ENCODE peak calls at places on chromosomes 5 and 9, in six cellular contexts. One of them, this sample, is unnamed.

GRCh38 chr5:2669259-2669658 is 82.2 kb downstream of the IRX2 start:
- DNase-seq in mesenchymal stem cell: no peak
- DNase-seq in neuronal stem cell: no peak
- DNase-seq in trophoblast cell: no peak
- DNase-seq in IMR-90: no peak
- DNase-seq in H1: no peak
- DNase-seq in this sample: no peak

GRCh38 chr5:141883184-141883947 is 5.2 kb upstream of the PCDH1 start:
- DNase-seq in mesenchymal stem cell: peak
- DNase-seq in neuronal stem cell: peak
- DNase-seq in H1: peak
- DNase-seq in trophoblast cell: no peak
- DNase-seq in IMR-90: peak
- DNase-seq in this sample: peak

GRCh38 chr5:84290161-84290560 is 94.5 kb downstream of the EDIL3 start:
- DNase-seq in neuronal stem cell: no peak
- DNase-seq in IMR-90: no peak
- DNase-seq in trophoblast cell: no peak
- DNase-seq in H1: no peak
- DNase-seq in mesenchymal stem cell: peak
- DNase-seq in this sample: no peak

GRCh38 chr9:112496074-112496722 is 9.6 kb downstream of the KIAA1958 start:
- DNase-seq in IMR-90: peak
- DNase-seq in H1: no peak
- DNase-seq in mesenchymal stem cell: peak
- DNase-seq in neuronal stem cell: no peak
- DNase-seq in trophoblast cell: no peak
- DNase-seq in this sample: no peak

GRCh38 chr5:172336264-172336663 is 52.7 kb upstream of the UBTD2 start:
- DNase-seq in IMR-90: no peak
- DNase-seq in neuronal stem cell: no peak
- DNase-seq in H1: no peak
- DNase-seq in mesenchymal stem cell: no peak
- DNase-seq in trophoblast cell: no peak
- DNase-seq in this sample: no peak

GRCh38 chr5:1793966-1794895 is 5.4 kb downstream of the MRPL36 start:
- DNase-seq in trophoblast cell: no peak
- DNase-seq in IMR-90: peak
- DNase-seq in mesenchymal stem cell: peak
- DNase-seq in H1: no peak
- DNase-seq in neuronal stem cell: no peak
- DNase-seq in this sample: no peak

GRCh38 chr5:143601917-143602333 is 198.4 kb upstream of the NR3C1 start:
- DNase-seq in mesenchymal stem cell: no peak
- DNase-seq in IMR-90: no peak
- DNase-seq in trophoblast cell: no peak
- DNase-seq in H1: no peak
- DNase-seq in neuronal stem cell: no peak
- DNase-seq in this sample: no peak

GRCh38 chr9:101028346-101029299 is at the start of gene PLPPR1:
- DNase-seq in neuronal stem cell: peak
- DNase-seq in mesenchymal stem cell: peak
- DNase-seq in H1: peak
- DNase-seq in IMR-90: peak
- DNase-seq in trophoblast cell: peak
- DNase-seq in this sample: peak

GRCh38 chr9:34898846-34899245 is 59.2 kb upstream of the PHF24 start:
- DNase-seq in neuronal stem cell: no peak
- DNase-seq in IMR-90: no peak
- DNase-seq in H1: no peak
- DNase-seq in mesenchymal stem cell: no peak
- DNase-seq in trophoblast cell: no peak
- DNase-seq in this sample: no peak

GRCh38 chr9:132006657-132007370 is 72.9 kb downstream of the MED27 start:
- DNase-seq in neuronal stem cell: no peak
- DNase-seq in trophoblast cell: no peak
- DNase-seq in H1: no peak
- DNase-seq in IMR-90: peak
- DNase-seq in mesenchymal stem cell: peak
- DNase-seq in this sample: peak

GRCh38 chr5:61658592-61659008 is 326.5 kb downstream of the ZSWIM6 start:
- DNase-seq in H1: peak
- DNase-seq in trophoblast cell: peak
- DNase-seq in IMR-90: peak
- DNase-seq in mesenchymal stem cell: peak
- DNase-seq in neuronal stem cell: peak
- DNase-seq in this sample: peak
- H3K4me3 ChIP-seq in H1: peak
- H3K4me3 ChIP-seq in trophoblast cell: no peak
- H3K4me3 ChIP-seq in IMR-90: no peak
- H3K4me3 ChIP-seq in mesenchymal stem cell: no peak
- H3K4me3 ChIP-seq in neuronal stem cell: no peak
- H3K4me3 ChIP-seq in this sample: no peak

DNA sequence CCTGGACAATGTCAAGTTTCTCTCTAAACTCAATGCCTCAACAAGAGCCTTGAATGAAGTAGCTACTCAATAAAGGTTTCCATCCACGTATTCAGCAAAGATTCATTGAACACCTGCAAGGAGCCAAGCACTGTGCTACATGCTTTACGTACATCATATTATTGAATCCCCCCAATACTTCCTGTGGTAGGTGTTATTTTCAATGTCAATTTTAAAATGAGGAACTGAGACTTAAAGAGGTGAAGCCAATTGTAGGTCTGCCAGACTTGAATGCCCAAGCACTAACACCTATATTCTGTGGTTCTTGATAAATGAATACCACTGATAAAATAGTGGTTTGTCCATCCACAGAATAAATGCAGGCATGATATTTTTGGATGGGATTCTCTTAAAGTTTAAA is 162.3 kb downstream of the DRD1 start:
- DNase-seq in IMR-90: no peak
- DNase-seq in H1: no peak
- DNase-seq in trophoblast cell: no peak
- DNase-seq in mesenchymal stem cell: no peak
- DNase-seq in neuronal stem cell: no peak
- DNase-seq in this sample: no peak
- H3K4me2 ChIP-seq in IMR-90: no peak
- H3K4me2 ChIP-seq in H1: no peak
- H3K4me2 ChIP-seq in trophoblast cell: no peak
- H3K4me2 ChIP-seq in mesenchymal stem cell: no peak
- H3K4me2 ChIP-seq in neuronal stem cell: no peak
- H3K4me2 ChIP-seq in this sample: no peak

GRCh38 chr9:126763130-126763764 is 41.6 kb upstream of the ZBTB43 start:
- DNase-seq in IMR-90: no peak
- DNase-seq in neuronal stem cell: no peak
- DNase-seq in trophoblast cell: no peak
- DNase-seq in H1: no peak
- DNase-seq in mesenchymal stem cell: no peak
- DNase-seq in this sample: peak
- H3K18ac ChIP-seq in IMR-90: no peak
- H3K18ac ChIP-seq in neuronal stem cell: no peak
- H3K18ac ChIP-seq in trophoblast cell: no peak
- H3K18ac ChIP-seq in H1: no peak
- H3K18ac ChIP-seq in mesenchymal stem cell: no peak
- H3K18ac ChIP-seq in this sample: no peak

DNA sequence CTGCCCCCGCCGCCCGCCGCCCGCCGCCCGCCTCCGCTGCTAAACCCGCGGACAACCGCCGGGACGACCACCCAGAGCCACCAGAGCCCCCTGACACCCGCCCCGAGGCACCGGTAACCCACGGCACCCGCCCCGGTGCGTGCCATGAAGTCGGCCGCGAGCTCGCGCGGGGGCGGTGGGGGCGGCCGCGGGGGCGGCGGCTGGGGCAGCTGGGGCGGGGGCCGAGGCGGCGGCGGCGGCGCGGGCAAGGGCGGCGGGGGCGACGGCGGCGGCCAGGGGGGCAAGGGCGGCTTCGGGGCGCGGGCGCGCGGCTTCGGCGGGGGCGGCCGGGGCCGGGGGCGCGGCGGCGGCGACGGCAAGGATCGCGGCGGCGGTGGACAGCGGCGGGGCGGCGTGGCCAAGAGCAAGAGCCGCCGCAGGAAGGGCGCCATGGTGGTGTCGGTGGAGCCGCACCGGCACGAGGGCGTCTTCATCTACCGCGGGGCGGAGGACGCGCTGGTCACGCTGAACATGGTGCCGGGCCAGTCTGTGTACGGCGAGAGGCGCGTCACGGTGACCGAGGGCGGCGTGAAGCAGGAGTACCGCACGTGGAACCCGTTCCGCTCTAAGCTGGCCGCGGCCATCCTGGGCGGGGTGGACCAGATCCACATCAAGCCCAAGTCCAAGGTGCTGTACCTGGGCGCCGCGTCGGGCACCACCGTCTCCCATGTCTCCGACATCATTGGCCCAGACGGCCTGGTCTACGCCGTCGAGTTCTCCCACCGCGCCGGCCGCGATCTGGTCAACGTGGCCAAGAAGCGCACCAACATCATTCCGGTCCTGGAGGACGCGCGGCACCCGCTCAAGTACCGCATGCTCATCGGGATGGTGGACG is 493 bp downstream of the FBLL1 start:
- DNase-seq in H1: no peak
- DNase-seq in neuronal stem cell: peak
- DNase-seq in IMR-90: no peak
- DNase-seq in trophoblast cell: no peak
- DNase-seq in mesenchymal stem cell: peak
- DNase-seq in this sample: peak
- H3K4me3 ChIP-seq in H1: peak
- H3K4me3 ChIP-seq in neuronal stem cell: peak
- H3K4me3 ChIP-seq in IMR-90: peak
- H3K4me3 ChIP-seq in trophoblast cell: peak
- H3K4me3 ChIP-seq in mesenchymal stem cell: peak
- H3K4me3 ChIP-seq in this sample: no peak

This sample was measured in mesendoderm.